ENCODE peak calls at places on chromosomes 6 and 20, in ten cellular contexts. W is H54; O is HCT116; K is AG08396; A is ELR; N is HTR-8/SVneo; L is hippocampal formation; X is AG04450; F is stimulated activated CD4-positive, alpha-beta T cell treated with anti-CD3 and anti-CD28 coated beads, Interleukin-1b, Interleukin-23, amount 100 ng/mL, for 1 hour; U is Right ventricle myocardium superior. Q is an unnamed sample.

GRCh38 chr20:36149012-36149411 is 5.5 kb upstream of the EPB41L1 start:
- DNase-seq in W (no peak), O (no peak), K (no peak), A (no peak), N (no peak), L (no peak), X (no peak), F (no peak), U (no peak), Q (no peak)

GRCh38 chr6:64860203-64860602 is 846.8 kb downstream of the EYS start:
- DNase-seq in W (no peak), O (no peak), K (no peak), A (no peak), N (no peak), L (no peak), X (no peak), F (no peak), U (no peak), Q (no peak)

GRCh38 chr20:63775096-63775978 is 35.8 kb downstream of the SLC2A4RG start:
- DNase-seq in W (no peak), O (no peak), K (peak; percentile 77), A (peak; percentile 45), N (no peak), L (no peak), X (no peak), F (no peak), U (no peak), Q (no peak)

GRCh38 chr6:50600280-50600679 is 113.0 kb upstream of the TFAP2D start:
- DNase-seq in W (no peak), O (no peak), K (no peak), A (no peak), N (no peak), L (no peak), X (no peak), F (no peak), U (no peak), Q (no peak)

GRCh38 chr6:10695086-10695657 is 400 bp downstream of the PAK1IP1 start:
- DNase-seq in W (no peak), O (no peak), K (no peak), A (no peak), N (no peak), L (no peak), X (no peak), F (no peak), U (no peak), Q (no peak)

GRCh38 chr6:50610562-50610961 is 102.8 kb upstream of the TFAP2D start:
- DNase-seq in W (no peak), O (no peak), K (no peak), A (peak; percentile 11), N (peak; percentile 3), L (no peak), X (no peak), F (no peak), U (no peak), Q (no peak)

GRCh38 chr6:72216222-72217106 is 330.1 kb downstream of the RIMS1 start:
- DNase-seq in W (no peak), O (no peak), K (no peak), A (no peak), N (no peak), L (peak; percentile 3), X (no peak), F (no peak), U (no peak), Q (no peak)

GRCh38 chr6:99424761-99425646 is at the start of gene PNISR:
- DNase-seq in W (peak; percentile 28), O (peak; percentile 99), K (peak; percentile 89), A (peak; percentile 99), N (peak; percentile 89), L (peak; percentile 99), X (peak; percentile 97), F (peak; percentile 64), U (peak; percentile 84), Q (peak; percentile 85)

Q was measured in occipital lobe.